ENCODE peak calls at places on chromosome 2, in four cellular contexts. R, M, K and B are unnamed samples.
A peak's percentile ranks its signal among the peaks of the same experiment; 100 is the strongest.

GRCh38 chr2:184558713-184559464 is 39.4 kb upstream of the ZNF804A start:
- DNase-seq in M (no peak), R (no peak), K (no peak), B (no peak)

GRCh38 chr2:168614291-168615018 is 158.4 kb downstream of the CERS6 start:
- DNase-seq in K (no peak), R (no peak), M (no peak), B (no peak)

GRCh38 chr2:157696036-157696435 is 67.4 kb upstream of the ACVR1C start:
- DNase-seq in R (no peak), M (peak; percentile 85), K (no peak), B (no peak)

GRCh38 chr2:107036293-107036692 is 150.3 kb upstream of the ST6GAL2 start:
- DNase-seq in K (no peak), M (no peak), R (no peak), B (peak; percentile 34)

GRCh38 chr2:160494243-160494642 is 636 bp upstream of the RBMS1 start:
- DNase-seq in R (no peak), M (no peak), K (no peak), B (no peak)

GRCh38 chr2:209600257-209601180 is 171.1 kb upstream of the UNC80 start:
- DNase-seq in R (peak; percentile 44), K (no peak), M (no peak), B (no peak)

GRCh38 chr2:20641123-20641985 is 9.5 kb downstream of the HS1BP3 start:
- DNase-seq in R (no peak), K (no peak), M (peak; percentile 77), B (peak; percentile 81)

GRCh38 chr2:238379096-238379810 is 47.5 kb upstream of the ASB1 start:
- DNase-seq in K (no peak), R (no peak), M (peak; percentile 77), B (no peak)

GRCh38 chr2:160367887-160368286 is 125.7 kb downstream of the RBMS1 start:
- DNase-seq in K (no peak), M (peak; percentile 98), R (no peak), B (no peak)

GRCh38 chr2:75500633-75501032 is 60.1 kb downstream of the EVA1A start:
- DNase-seq in R (no peak), M (peak; percentile 54), K (no peak), B (no peak)

GRCh38 chr2:89811295-89811694 is 1119.8 kb downstream of the RPIA start:
- DNase-seq in K (no peak), R (no peak), M (no peak), B (no peak)

GRCh38 chr2:9815844-9816279 is 27.4 kb upstream of the TAF1B start:
- DNase-seq in R (no peak), M (no peak), K (no peak), B (no peak)

GRCh38 chr2:221095381-221095780 is 476.7 kb downstream of the EPHA4 start:
- DNase-seq in K (no peak), R (peak; percentile 49), M (no peak), B (no peak)

GRCh38 chr2:218993345-218994315 is at the start of gene CRYBA2:
- DNase-seq in R (peak; percentile 78), M (no peak), K (no peak), B (no peak)

GRCh38 chr2:69978157-69978904 is 16.9 kb upstream of the ASPRV1 start:
- DNase-seq in M (no peak), R (no peak), K (no peak), B (no peak)

GRCh38 chr2:174603280-174603679 is 5.7 kb upstream of the WIPF1 start:
- DNase-seq in K (peak; percentile 34), R (peak; percentile 66), M (peak; percentile 67), B (peak; percentile 68)

GRCh38 chr2:211867845-211868361 is 670.7 kb downstream of the ERBB4 start:
- DNase-seq in K (no peak), M (peak; percentile 61), R (no peak), B (no peak)

GRCh38 chr2:184416514-184416913 is 181.8 kb upstream of the ZNF804A start:
- DNase-seq in K (no peak), M (no peak), R (no peak), B (no peak)

GRCh38 chr2:12686708-12687107 is 30.0 kb upstream of the TRIB2 start:
- DNase-seq in R (no peak), M (no peak), K (no peak), B (no peak)

GRCh38 chr2:168848220-168848619 is 42.0 kb downstream of the SPC25 start:
- DNase-seq in R (peak; percentile 9), M (no peak), K (no peak), B (no peak)

GRCh38 chr2:8408560-8409460 is 273.0 kb upstream of the ID2 start:
- DNase-seq in M (no peak), K (no peak), R (no peak), B (no peak)

GRCh38 chr2:239724194-239724849 is 300.8 kb downstream of the NDUFA10 start:
- DNase-seq in R (no peak), K (no peak), M (no peak), B (peak; percentile 5)

GRCh38 chr2:196195758-196196157 is 24.4 kb upstream of the STK17B start:
- DNase-seq in M (no peak), R (no peak), K (no peak), B (no peak)

GRCh38 chr2:47108638-47109372 is 46.3 kb downstream of the STPG4 start:
- DNase-seq in R (no peak), K (no peak), M (peak; percentile 30), B (no peak)

GRCh38 chr2:206415618-206416243 is 27.6 kb upstream of the ADAM23 start:
- DNase-seq in R (no peak), M (no peak), K (no peak), B (no peak)

GRCh38 chr2:129347486-129348217 is 631.8 kb upstream of the RAB6C start:
- DNase-seq in K (no peak), M (no peak), R (no peak), B (no peak)
- H3K4me3 ChIP-seq in K (no peak overlapping the region), M (no peak overlapping the region), R (no peak overlapping the region), B (no peak overlapping the region)

DNA sequence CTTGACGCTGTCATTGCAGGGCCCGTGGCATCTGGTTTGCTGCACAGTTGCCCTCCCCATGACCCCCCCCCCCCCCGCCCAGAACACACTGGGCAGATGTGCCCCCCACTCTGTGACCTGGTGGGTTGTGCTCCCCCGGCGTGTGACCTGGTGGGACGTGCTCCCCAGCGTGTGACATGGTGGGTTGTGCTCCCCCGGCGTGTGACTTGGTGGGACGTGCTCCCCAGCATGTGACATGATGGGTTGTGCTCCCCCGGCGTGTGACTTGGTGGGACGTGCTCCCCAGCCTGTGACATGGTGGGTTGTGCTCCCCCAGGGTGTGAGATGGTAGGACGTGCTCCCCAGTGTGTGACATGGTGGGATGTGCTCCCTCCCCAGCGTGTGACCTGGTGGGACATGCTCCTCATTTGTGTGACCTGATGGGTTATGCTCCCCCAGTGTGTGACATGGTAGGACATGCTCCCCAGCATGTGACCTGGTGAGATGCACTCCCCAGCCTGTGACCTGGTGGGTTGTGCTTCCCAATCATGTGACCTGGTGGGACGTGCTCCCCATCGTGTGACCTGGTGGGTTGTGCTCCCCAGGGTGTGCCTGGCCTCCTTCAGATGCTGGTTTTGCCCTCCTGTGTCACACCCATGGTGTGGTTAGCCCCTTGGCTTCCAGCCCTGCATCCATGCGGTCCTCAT is 213.7 kb downstream of the AGAP1 start:
- DNase-seq in K (no peak), R (no peak), M (no peak), B (no peak)
- H3K27ac ChIP-seq in K (no peak overlapping the region), R (no peak overlapping the region), M (no peak overlapping the region), B (no peak overlapping the region)

GRCh38 chr2:240959214-240959940 is 39.0 kb upstream of the SNED1 start:
- DNase-seq in R (no peak), M (no peak), K (no peak), B (no peak)
- H3K4me1 ChIP-seq in R (peaks cover 15% of the 10 kb centered on the region), M (peaks cover 32% of the 10 kb centered on the region), K (no peaks in the 10 kb centered on the region), B (peaks cover 23% of the 10 kb centered on the region)

GRCh38 chr2:142426064-142426463 is 295.2 kb upstream of the LRP1B start:
- DNase-seq in R (no peak), M (no peak), K (no peak), B (no peak)
- H3K4me3 ChIP-seq in R (no peak overlapping the region), M (no peak overlapping the region), K (no peak overlapping the region), B (no peak overlapping the region)

GRCh38 chr2:144518744-144519596 is 949 bp downstream of the ZEB2 start:
- DNase-seq in M (no peak), K (no peak), R (no peak), B (no peak)

GRCh38 chr2:144517825-144518699 is 1.9 kb downstream of the ZEB2 start:
- DNase-seq in M (no peak), K (no peak), R (peak; percentile 54), B (no peak)

GRCh38 chr2:144520718-144521487 is 984 bp upstream of the ZEB2 start:
- DNase-seq in R (no peak), M (peak; percentile 62), K (no peak), B (no peak)

GRCh38 chr2:144519934-144520717 is at the start of gene ZEB2:
- DNase-seq in R (peak; percentile 89), K (no peak), M (peak; percentile 84), B (peak; percentile 73)

GRCh38 chr2:144519597-144519933 is 354 bp downstream of the ZEB2 start:
- DNase-seq in M (no peak), R (no peak), K (no peak), B (no peak)
- H3K27ac ChIP-seq in M (peak overlapping the region; percentile 73), R (peak overlapping the region; percentile 42), K (no peak overlapping the region), B (peak overlapping the region; percentile 91)

GRCh38 chr2:121316986-121317385 is 32.0 kb upstream of the TFCP2L1 start:
- DNase-seq in M (no peak), R (no peak), K (no peak), B (no peak)
- H3K4me1 ChIP-seq in M (no peaks in the 10 kb centered on the region), R (no peaks in the 10 kb centered on the region), K (no peaks in the 10 kb centered on the region), B (no peaks in the 10 kb centered on the region)

DNA sequence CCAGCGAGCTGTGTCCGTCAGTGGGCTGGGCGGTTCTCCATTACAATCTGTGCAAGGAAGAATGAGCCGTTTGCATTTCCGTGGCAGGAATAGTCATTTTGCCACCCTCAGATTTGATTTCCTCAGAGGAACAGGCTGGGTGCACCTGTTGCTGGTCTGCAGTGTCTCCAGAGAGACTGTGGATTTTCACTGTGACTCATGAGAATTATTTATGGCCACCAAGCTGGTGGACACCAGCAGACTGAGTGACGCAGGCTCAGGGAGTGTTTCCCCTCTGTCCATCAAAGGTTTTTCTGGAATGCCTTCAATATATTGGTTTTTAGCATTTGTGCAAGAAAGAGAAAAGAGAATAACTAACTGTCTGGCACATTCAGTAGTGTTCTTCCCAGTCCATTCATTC is 39.7 kb downstream of the PRKCE start:
- DNase-seq in K (no peak), R (no peak), M (no peak), B (no peak)
- H3K4me3 ChIP-seq in K (no peak overlapping the region), R (no peak overlapping the region), M (no peak overlapping the region), B (no peak overlapping the region)

GRCh38 chr2:113264713-113265403 is 13.9 kb downstream of the PAX8 start:
- DNase-seq in K (no peak), R (no peak), M (no peak), B (no peak)
- H3K27ac ChIP-seq in K (no peak overlapping the region), R (no peak overlapping the region), M (no peak overlapping the region), B (no peak overlapping the region)

GRCh38 chr2:119252186-119253113 is 28.8 kb downstream of the STEAP3 start:
- DNase-seq in R (no peak), K (no peak), M (peak; percentile 97), B (no peak)
- H3K4me1 ChIP-seq in R (peaks cover 4% of the 10 kb centered on the region), K (no peaks in the 10 kb centered on the region), M (peaks cover 37% of the 10 kb centered on the region), B (no peaks in the 10 kb centered on the region)